ENCODE peak calls at places on chromosomes 13 and 19, in nine cellular contexts. P is A549; O is RPMI8226; Z is activated naive CD8-positive, alpha-beta T cell treated with anti-CD3 and anti-CD28 coated beads for 36 hours; W is T-helper 9 cell; J is HFF-Myc; E is neural progenitor cell; L is naive thymus-derived CD4-positive, alpha-beta T cell; U is stimulated activated CD8-positive, alpha-beta memory T cell treated with anti-CD3 and anti-CD28 coated beads, Interleukin-15, amount 100 ng/mL, for 24 hours. S is an unnamed sample.
A peak's percentile ranks its signal among the peaks of the same experiment; 100 is the strongest.

GRCh38 chr13:69044629-69045028 is 1063.0 kb upstream of the ATXN8OS start:
- DNase-seq in P (no peak), O (no peak), Z (no peak), W (no peak), J (no peak), E (no peak), L (no peak), U (no peak), S (no peak)

GRCh38 chr19:4115050-4115817 is 8.7 kb downstream of the MAP2K2 start:
- DNase-seq in P (no peak), O (no peak), Z (peak; percentile 62), W (peak; percentile 48), J (no peak), E (no peak), L (no peak), U (no peak), S (no peak)

GRCh38 chr19:41821003-41821735 is 23.3 kb downstream of the LYPD4 start:
- DNase-seq in P (peak; percentile 82), O (peak; percentile 55), Z (peak; percentile 51), W (peak; percentile 9), J (no peak), E (peak; percentile 53), L (no peak), U (no peak), S (no peak)

GRCh38 chr13:22926176-22927007 is 254.4 kb upstream of the SGCG start:
- DNase-seq in P (no peak), O (no peak), Z (no peak), W (no peak), J (no peak), E (peak; percentile 27), L (no peak), U (no peak), S (no peak)

GRCh38 chr19:29379257-29379986 is 146.4 kb upstream of the VSTM2B start:
- DNase-seq in P (no peak), O (no peak), Z (no peak), W (no peak), J (no peak), E (no peak), L (no peak), U (no peak), S (peak; percentile 55)

GRCh38 chr19:45247136-45247535 is 1.9 kb upstream of the EXOC3L2 start:
- DNase-seq in P (no peak), O (no peak), Z (no peak), W (no peak), J (no peak), E (no peak), L (no peak), U (no peak), S (no peak)

GRCh38 chr19:2507109-2507508 is 31.2 kb downstream of the GADD45B start:
- DNase-seq in P (peak; percentile 95), O (peak; percentile 25), Z (no peak), W (no peak), J (no peak), E (no peak), L (no peak), U (no peak), S (no peak)

GRCh38 chr13:111326621-111326965 is 6.2 kb downstream of the TEX29 start:
- DNase-seq in P (no peak), O (no peak), Z (no peak), W (no peak), J (no peak), E (no peak), L (no peak), U (no peak), S (peak; percentile 43)

GRCh38 chr13:112065867-112066623 is 904 bp upstream of the SOX1 start:
- DNase-seq in P (no peak), O (no peak), Z (no peak), W (no peak), J (no peak), E (peak; percentile 45), L (no peak), U (no peak), S (no peak)

GRCh38 chr13:99307247-99307646 is at the start of gene GPR183:
- DNase-seq in P (no peak), O (no peak), Z (no peak), W (no peak), J (no peak), E (no peak), L (no peak), U (no peak), S (no peak)

GRCh38 chr19:9205506-9206113 is 13.8 kb downstream of the OR7D4 start:
- DNase-seq in P (peak; percentile 32), O (peak; percentile 70), Z (peak; percentile 65), W (peak; percentile 48), J (peak; percentile 9), E (peak; percentile 82), L (peak; percentile 47), U (peak; percentile 10), S (no peak)